ENCODE peak calls at places on chromosomes 11 and 22, in six cellular contexts. One of them, this sample, is unnamed.

GRCh38 chr11:11961399-11962028 is 46.9 kb downstream of the DKK3 start:
- DNase-seq in thoracic aorta: no peak
- DNase-seq in CD4-positive, alpha-beta T cell: no peak
- DNase-seq in MCF 10A: no peak
- DNase-seq in bronchial epithelial cell: peak
- DNase-seq in Calu3: no peak
- DNase-seq in this sample: no peak

GRCh38 chr22:33923033-33923432 is 2.8 kb upstream of the LARGE1 start:
- DNase-seq in Calu3: no peak
- DNase-seq in bronchial epithelial cell: no peak
- DNase-seq in MCF 10A: no peak
- DNase-seq in thoracic aorta: no peak
- DNase-seq in CD4-positive, alpha-beta T cell: no peak
- DNase-seq in this sample: no peak

GRCh38 chr22:20762233-20762796 is 11.6 kb upstream of the SERPIND1 start:
- DNase-seq in thoracic aorta: no peak
- DNase-seq in MCF 10A: no peak
- DNase-seq in bronchial epithelial cell: no peak
- DNase-seq in Calu3: no peak
- DNase-seq in CD4-positive, alpha-beta T cell: no peak
- DNase-seq in this sample: no peak

GRCh38 chr11:81036168-81036870 is 1595.5 kb upstream of the TENM4 start:
- DNase-seq in MCF 10A: no peak
- DNase-seq in CD4-positive, alpha-beta T cell: no peak
- DNase-seq in bronchial epithelial cell: no peak
- DNase-seq in Calu3: no peak
- DNase-seq in thoracic aorta: no peak
- DNase-seq in this sample: no peak

GRCh38 chr11:123561046-123561781 is 93.2 kb downstream of the SCN3B start:
- DNase-seq in MCF 10A: no peak
- DNase-seq in bronchial epithelial cell: peak
- DNase-seq in CD4-positive, alpha-beta T cell: no peak
- DNase-seq in thoracic aorta: no peak
- DNase-seq in Calu3: peak
- DNase-seq in this sample: no peak

GRCh38 chr11:78038697-78039313 is 15.7 kb upstream of the KCTD14 start:
- DNase-seq in bronchial epithelial cell: no peak
- DNase-seq in Calu3: peak
- DNase-seq in thoracic aorta: no peak
- DNase-seq in MCF 10A: peak
- DNase-seq in CD4-positive, alpha-beta T cell: no peak
- DNase-seq in this sample: no peak

GRCh38 chr11:134001101-134001500 is 44.3 kb upstream of the IGSF9B start:
- DNase-seq in CD4-positive, alpha-beta T cell: no peak
- DNase-seq in bronchial epithelial cell: no peak
- DNase-seq in MCF 10A: no peak
- DNase-seq in Calu3: no peak
- DNase-seq in thoracic aorta: no peak
- DNase-seq in this sample: no peak

GRCh38 chr11:128865490-128865889 is 1.6 kb downstream of the KCNJ1 start:
- DNase-seq in MCF 10A: peak
- DNase-seq in thoracic aorta: no peak
- DNase-seq in Calu3: no peak
- DNase-seq in bronchial epithelial cell: peak
- DNase-seq in CD4-positive, alpha-beta T cell: no peak
- DNase-seq in this sample: no peak

GRCh38 chr11:9180784-9181183 is 84.4 kb downstream of the DENND5A start:
- DNase-seq in bronchial epithelial cell: no peak
- DNase-seq in thoracic aorta: no peak
- DNase-seq in CD4-positive, alpha-beta T cell: no peak
- DNase-seq in MCF 10A: peak
- DNase-seq in Calu3: no peak
- DNase-seq in this sample: no peak

GRCh38 chr22:41030891-41031290 is 61.5 kb upstream of the EP300 start:
- DNase-seq in CD4-positive, alpha-beta T cell: no peak
- DNase-seq in MCF 10A: peak
- DNase-seq in bronchial epithelial cell: no peak
- DNase-seq in Calu3: no peak
- DNase-seq in thoracic aorta: no peak
- DNase-seq in this sample: no peak

GRCh38 chr11:42065199-42065598 is 605.7 kb upstream of the LRRC4C start:
- DNase-seq in thoracic aorta: no peak
- DNase-seq in CD4-positive, alpha-beta T cell: no peak
- DNase-seq in Calu3: no peak
- DNase-seq in MCF 10A: no peak
- DNase-seq in bronchial epithelial cell: no peak
- DNase-seq in this sample: no peak

GRCh38 chr11:1459739-1460395 is 26.7 kb downstream of the MOB2 start:
- DNase-seq in thoracic aorta: no peak
- DNase-seq in MCF 10A: no peak
- DNase-seq in CD4-positive, alpha-beta T cell: no peak
- DNase-seq in bronchial epithelial cell: no peak
- DNase-seq in Calu3: no peak
- DNase-seq in this sample: no peak

GRCh38 chr11:78371221-78371899 is 46.3 kb downstream of the GAB2 start:
- DNase-seq in thoracic aorta: no peak
- DNase-seq in MCF 10A: no peak
- DNase-seq in bronchial epithelial cell: no peak
- DNase-seq in Calu3: no peak
- DNase-seq in CD4-positive, alpha-beta T cell: no peak
- DNase-seq in this sample: no peak

GRCh38 chr11:45745065-45745811 is 59.7 kb upstream of the SLC35C1 start:
- DNase-seq in bronchial epithelial cell: no peak
- DNase-seq in MCF 10A: no peak
- DNase-seq in thoracic aorta: no peak
- DNase-seq in Calu3: no peak
- DNase-seq in CD4-positive, alpha-beta T cell: no peak
- DNase-seq in this sample: no peak

GRCh38 chr22:42288791-42289190 is 18.3 kb upstream of the TCF20 start:
- DNase-seq in Calu3: no peak
- DNase-seq in thoracic aorta: no peak
- DNase-seq in CD4-positive, alpha-beta T cell: no peak
- DNase-seq in MCF 10A: peak
- DNase-seq in bronchial epithelial cell: peak
- DNase-seq in this sample: no peak

GRCh38 chr11:101582242-101583052 is 1.4 kb downstream of the TRPC6 start:
- DNase-seq in MCF 10A: no peak
- DNase-seq in Calu3: no peak
- DNase-seq in bronchial epithelial cell: peak
- DNase-seq in thoracic aorta: no peak
- DNase-seq in CD4-positive, alpha-beta T cell: no peak
- DNase-seq in this sample: no peak

GRCh38 chr11:124644426-124645280 is 22.0 kb downstream of the TBRG1 start:
- DNase-seq in thoracic aorta: no peak
- DNase-seq in Calu3: peak
- DNase-seq in MCF 10A: peak
- DNase-seq in bronchial epithelial cell: peak
- DNase-seq in CD4-positive, alpha-beta T cell: peak
- DNase-seq in this sample: peak

GRCh38 chr22:36936362-36937116 is 23.1 kb downstream of the CSF2RB start:
- DNase-seq in CD4-positive, alpha-beta T cell: no peak
- DNase-seq in bronchial epithelial cell: no peak
- DNase-seq in Calu3: no peak
- DNase-seq in thoracic aorta: no peak
- DNase-seq in MCF 10A: no peak
- DNase-seq in this sample: no peak

GRCh38 chr11:35216962-35217667 is 78.1 kb downstream of the CD44 start:
- DNase-seq in Calu3: no peak
- DNase-seq in CD4-positive, alpha-beta T cell: peak
- DNase-seq in MCF 10A: peak
- DNase-seq in bronchial epithelial cell: peak
- DNase-seq in thoracic aorta: no peak
- DNase-seq in this sample: no peak

GRCh38 chr22:20857838-20858614 is 585 bp downstream of the PI4KA start:
- DNase-seq in Calu3: peak
- DNase-seq in bronchial epithelial cell: peak
- DNase-seq in CD4-positive, alpha-beta T cell: peak
- DNase-seq in thoracic aorta: peak
- DNase-seq in MCF 10A: peak
- DNase-seq in this sample: peak

GRCh38 chr11:29184939-29185890 is 831.6 kb downstream of the KCNA4 start:
- DNase-seq in MCF 10A: peak
- DNase-seq in Calu3: no peak
- DNase-seq in thoracic aorta: no peak
- DNase-seq in bronchial epithelial cell: peak
- DNase-seq in CD4-positive, alpha-beta T cell: no peak
- DNase-seq in this sample: no peak

DNA sequence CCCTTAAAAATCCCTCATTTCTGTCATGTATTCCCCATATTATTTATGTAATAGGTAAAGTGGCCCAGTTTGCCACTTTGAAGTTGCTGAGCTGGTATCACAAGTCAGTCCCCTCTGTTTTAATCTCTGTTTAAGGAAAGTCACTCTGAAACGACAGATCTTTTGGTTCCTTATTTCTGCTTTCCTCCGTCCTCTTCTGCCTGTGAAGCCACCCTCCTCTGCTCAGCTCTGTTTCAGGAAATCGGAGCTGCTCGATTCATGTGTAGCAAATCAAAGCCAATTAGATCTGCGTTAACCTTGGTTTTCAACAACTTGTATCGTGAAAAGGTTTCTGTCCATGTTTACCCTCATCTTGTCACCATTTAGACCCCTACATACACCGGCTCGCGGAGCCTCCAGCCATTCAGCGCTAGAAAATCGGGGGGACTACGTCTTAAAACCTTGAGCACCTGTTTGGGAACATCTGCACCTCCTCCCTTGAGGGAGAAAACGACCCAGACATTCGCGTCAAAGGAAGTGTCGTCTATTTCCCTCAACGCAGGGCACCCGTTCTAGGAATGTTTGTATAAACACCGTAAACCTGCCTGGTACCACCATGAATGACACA is 572 bp upstream of the SC5D start:
- DNase-seq in Calu3: no peak
- DNase-seq in bronchial epithelial cell: peak
- DNase-seq in thoracic aorta: no peak
- DNase-seq in CD4-positive, alpha-beta T cell: no peak
- DNase-seq in MCF 10A: no peak
- DNase-seq in this sample: no peak
- TF ChIP-seq CTCF in Calu3: no peak
- TF ChIP-seq CTCF in bronchial epithelial cell: no peak
- TF ChIP-seq CTCF in thoracic aorta: no peak
- TF ChIP-seq CTCF in CD4-positive, alpha-beta T cell: no peak
- TF ChIP-seq CTCF in MCF 10A: no peak
- TF ChIP-seq CTCF in this sample: no peak

DNA sequence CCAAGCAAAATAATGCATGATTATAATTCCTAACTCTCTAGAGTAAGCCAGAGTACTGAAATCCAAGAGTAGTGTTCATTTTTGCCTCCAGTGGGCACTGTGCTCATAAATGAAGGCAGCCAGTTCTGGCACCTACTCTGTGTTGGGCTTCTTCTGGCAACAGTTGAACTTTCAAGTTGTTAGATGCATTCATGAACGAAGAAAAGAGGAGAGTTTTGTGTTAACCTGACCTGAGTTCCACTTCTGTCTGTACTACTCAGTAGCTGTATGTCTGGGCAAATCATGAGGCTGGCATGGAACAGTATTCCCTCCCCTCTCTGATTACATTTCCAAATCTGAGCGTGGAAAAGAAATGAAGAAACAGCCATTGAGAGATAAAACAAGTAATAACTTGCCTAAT is 20.3 kb upstream of the TENM4 start:
- DNase-seq in bronchial epithelial cell: peak
- DNase-seq in MCF 10A: peak
- DNase-seq in Calu3: no peak
- DNase-seq in thoracic aorta: no peak
- DNase-seq in CD4-positive, alpha-beta T cell: no peak
- DNase-seq in this sample: no peak
- TF ChIP-seq CTCF in bronchial epithelial cell: peak
- TF ChIP-seq CTCF in MCF 10A: peak
- TF ChIP-seq CTCF in Calu3: no peak
- TF ChIP-seq CTCF in thoracic aorta: peak
- TF ChIP-seq CTCF in CD4-positive, alpha-beta T cell: no peak
- TF ChIP-seq CTCF in this sample: no peak

GRCh38 chr11:27390318-27390958 is 27.4 kb upstream of the CCDC34 start:
- DNase-seq in bronchial epithelial cell: no peak
- DNase-seq in thoracic aorta: no peak
- DNase-seq in MCF 10A: no peak
- DNase-seq in CD4-positive, alpha-beta T cell: no peak
- DNase-seq in Calu3: no peak
- DNase-seq in this sample: no peak
- TF ChIP-seq CTCF in bronchial epithelial cell: no peak
- TF ChIP-seq CTCF in thoracic aorta: no peak
- TF ChIP-seq CTCF in MCF 10A: no peak
- TF ChIP-seq CTCF in CD4-positive, alpha-beta T cell: no peak
- TF ChIP-seq CTCF in Calu3: no peak
- TF ChIP-seq CTCF in this sample: no peak

DNA sequence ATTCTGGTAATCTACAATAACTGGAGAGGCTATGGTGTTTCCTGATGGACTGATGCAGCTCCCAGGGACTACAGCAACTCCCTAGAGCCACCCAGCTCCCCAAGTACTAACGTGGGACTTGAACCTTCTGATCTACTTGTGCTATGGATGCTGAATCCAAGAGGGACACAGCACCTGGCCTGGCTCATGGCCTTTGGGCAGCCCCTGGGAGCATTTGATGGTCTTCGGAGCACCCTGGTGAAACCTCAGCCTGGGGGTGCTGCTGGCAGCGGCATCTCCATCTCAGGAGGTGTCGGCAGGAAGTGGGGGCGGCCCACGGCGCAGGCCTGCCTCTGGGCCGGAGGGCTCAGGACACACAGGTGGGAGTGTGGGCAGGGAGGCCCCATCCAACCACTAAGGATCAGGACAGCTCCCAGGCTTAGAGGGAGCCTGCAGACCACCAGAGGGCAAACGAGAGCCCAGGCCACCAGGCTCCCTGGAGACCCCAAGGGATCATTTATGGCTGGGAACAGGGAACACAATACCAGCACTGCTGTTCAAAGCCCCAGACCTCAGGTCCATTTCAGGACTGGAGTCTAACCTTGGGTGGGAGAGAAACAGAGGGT is 8.7 kb downstream of the EHD1 start:
- DNase-seq in CD4-positive, alpha-beta T cell: no peak
- DNase-seq in bronchial epithelial cell: no peak
- DNase-seq in MCF 10A: no peak
- DNase-seq in Calu3: no peak
- DNase-seq in thoracic aorta: no peak
- DNase-seq in this sample: no peak
- TF ChIP-seq CTCF in CD4-positive, alpha-beta T cell: no peak
- TF ChIP-seq CTCF in bronchial epithelial cell: peak
- TF ChIP-seq CTCF in MCF 10A: no peak
- TF ChIP-seq CTCF in Calu3: no peak
- TF ChIP-seq CTCF in thoracic aorta: peak
- TF ChIP-seq CTCF in this sample: peak

DNA sequence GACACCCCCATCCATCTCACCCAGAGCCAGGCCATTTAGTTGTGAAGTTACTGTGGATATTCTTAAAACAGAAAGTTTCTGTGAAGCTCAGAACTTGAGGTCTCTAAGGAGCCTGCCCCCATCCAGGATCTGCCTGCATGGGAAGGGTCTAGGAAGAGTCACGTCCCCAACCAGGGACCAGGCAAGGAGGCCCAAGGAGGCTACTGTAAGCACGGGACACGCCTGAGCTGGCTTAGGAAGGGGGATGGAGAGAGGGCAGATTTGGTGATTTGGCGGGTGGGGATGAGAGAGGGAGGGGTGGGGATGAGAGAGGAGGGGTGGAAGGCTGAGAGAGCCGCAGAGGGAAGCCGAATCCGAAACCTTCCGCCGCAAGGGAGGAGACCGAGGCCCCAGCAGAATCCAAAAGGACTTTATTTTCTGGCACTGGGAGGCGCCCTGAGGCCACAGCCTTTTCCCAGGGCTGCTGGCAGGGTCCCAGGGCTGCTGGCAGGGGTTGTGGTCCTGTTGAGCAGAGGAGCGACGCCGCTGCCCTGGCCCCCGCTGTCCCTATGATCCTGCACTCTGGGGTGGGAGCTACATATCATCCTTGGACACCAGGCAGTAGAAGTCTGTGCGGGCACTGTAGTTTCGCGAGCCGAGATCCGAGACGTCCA is 9.3 kb downstream of the SIGIRR start:
- DNase-seq in MCF 10A: no peak
- DNase-seq in CD4-positive, alpha-beta T cell: no peak
- DNase-seq in Calu3: no peak
- DNase-seq in bronchial epithelial cell: no peak
- DNase-seq in thoracic aorta: no peak
- DNase-seq in this sample: no peak
- TF ChIP-seq CTCF in MCF 10A: no peak
- TF ChIP-seq CTCF in CD4-positive, alpha-beta T cell: no peak
- TF ChIP-seq CTCF in Calu3: no peak
- TF ChIP-seq CTCF in bronchial epithelial cell: no peak
- TF ChIP-seq CTCF in thoracic aorta: no peak
- TF ChIP-seq CTCF in this sample: no peak

This sample was measured in natural killer cell.